ENCODE peak calls at places on chromosomes 3 and 15, in six cellular contexts. V, T, E, D, Y and B are unnamed samples.

GRCh38 chr3:58800940-58801339 is 134.4 kb upstream of the FAM3D start:
- DNase-seq in V (no peak), T (no peak), E (peak; percentile 10), D (no peak), Y (no peak), B (no peak)

GRCh38 chr3:11128682-11129632 is 25.3 kb upstream of the HRH1 start:
- DNase-seq in V (no peak), T (no peak), E (peak; percentile 54), D (no peak), Y (no peak), B (peak; percentile 63)

GRCh38 chr3:42873216-42873982 is 2.3 kb downstream of the CYP8B1 start:
- DNase-seq in V (no peak), T (no peak), E (no peak), D (no peak), Y (no peak), B (no peak)

GRCh38 chr15:69951511-69952209 is 146.1 kb downstream of the TLE3 start:
- DNase-seq in V (no peak), T (no peak), E (no peak), D (no peak), Y (no peak), B (no peak)

GRCh38 chr3:50288387-50289007 is 3.7 kb downstream of the IFRD2 start:
- DNase-seq in V (no peak), T (no peak), E (no peak), D (no peak), Y (no peak), B (no peak)

GRCh38 chr3:106275592-106275991 is 406.8 kb upstream of the CBLB start:
- DNase-seq in V (no peak), T (no peak), E (no peak), D (no peak), Y (no peak), B (no peak)

GRCh38 chr3:125990253-125990970 is 21.4 kb downstream of the ROPN1B start:
- DNase-seq in V (peak; percentile 92), T (peak; percentile 26), E (peak; percentile 86), D (peak; percentile 75), Y (peak; percentile 53), B (peak; percentile 72)

GRCh38 chr15:56734013-56734625 is 810 bp upstream of the ZNF280D start:
- DNase-seq in V (no peak), T (no peak), E (no peak), D (no peak), Y (no peak), B (no peak)

GRCh38 chr15:90064931-90065681 is 37.2 kb downstream of the IDH2 start:
- DNase-seq in V (no peak), T (no peak), E (no peak), D (no peak), Y (no peak), B (no peak)

GRCh38 chr3:126937533-126938432 is 45.1 kb upstream of the PLXNA1 start:
- DNase-seq in V (no peak), T (no peak), E (peak; percentile 45), D (no peak), Y (no peak), B (no peak)

GRCh38 chr3:149581681-149582349 is 76.0 kb downstream of the WWTR1 start:
- DNase-seq in V (peak; percentile 70), T (no peak), E (peak; percentile 94), D (no peak), Y (no peak), B (peak; percentile 60)

GRCh38 chr3:186098740-186099139 is 10.1 kb downstream of the ETV5 start:
- DNase-seq in V (no peak), T (no peak), E (peak; percentile 12), D (no peak), Y (no peak), B (no peak)

GRCh38 chr15:63493451-63493850 is 10.9 kb upstream of the USP3 start:
- DNase-seq in V (no peak), T (no peak), E (no peak), D (no peak), Y (no peak), B (no peak)

GRCh38 chr3:194705761-194706160 is 20.1 kb downstream of the FAM43A start:
- DNase-seq in V (no peak), T (no peak), E (no peak), D (no peak), Y (no peak), B (no peak)

GRCh38 chr3:128353361-128353965 is 113.2 kb downstream of the DNAJB8 start:
- DNase-seq in V (no peak), T (no peak), E (no peak), D (no peak), Y (no peak), B (no peak)

GRCh38 chr3:161576733-161577510 is 80.3 kb downstream of the OTOL1 start:
- DNase-seq in V (no peak), T (no peak), E (no peak), D (no peak), Y (no peak), B (no peak)

GRCh38 chr3:13301295-13301987 is 118.7 kb downstream of the NUP210 start:
- DNase-seq in V (no peak), T (peak; percentile 88), E (peak; percentile 83), D (no peak), Y (no peak), B (peak; percentile 65)

GRCh38 chr15:82970696-82971095 is 15.3 kb upstream of the RAMAC start:
- DNase-seq in V (no peak), T (no peak), E (no peak), D (no peak), Y (no peak), B (no peak)

GRCh38 chr15:65083262-65083701 is 6.7 kb downstream of the KBTBD13 start:
- DNase-seq in V (no peak), T (no peak), E (peak; percentile 57), D (no peak), Y (no peak), B (no peak)

GRCh38 chr3:43503067-43503728 is 118.6 kb downstream of the ANO10 start:
- DNase-seq in V (no peak), T (no peak), E (peak; percentile 14), D (no peak), Y (no peak), B (no peak)

GRCh38 chr15:62109457-62109856 is 42.7 kb downstream of the C2CD4A start:
- DNase-seq in V (no peak), T (no peak), E (no peak), D (no peak), Y (no peak), B (no peak)

GRCh38 chr15:66472176-66472999 is 25.2 kb downstream of the SNAPC5 start:
- DNase-seq in V (no peak), T (no peak), E (peak; percentile 50), D (peak; percentile 40), Y (peak; percentile 2), B (no peak)

GRCh38 chr3:178205750-178206149 is 330.5 kb upstream of the KCNMB2 start:
- DNase-seq in V (no peak), T (no peak), E (peak; percentile 67), D (no peak), Y (no peak), B (no peak)